ENCODE peak calls at places on chromosomes 6 and 20, in eight cellular contexts. S is BJ; T is AG09319; W is left ventricle myocardium inferior; C is HCT116; N is endothelial cell of umbilical vein; Q is tibial nerve; E is CD8-positive, alpha-beta T cell. J is an unnamed sample.

GRCh38 chr20:51404297-51405060 is 138.0 kb downstream of the NFATC2 start:
- DNase-seq in S (no peak), T (no peak), W (no peak), C (no peak), N (no peak), Q (no peak), E (peak; percentile 76), J (no peak)

GRCh38 chr6:25202505-25202904 is 76.7 kb upstream of the CARMIL1 start:
- DNase-seq in S (peak; percentile 75), T (no peak), W (no peak), C (no peak), N (peak; percentile 88), Q (no peak), E (no peak), J (no peak)

GRCh38 chr6:157912326-157912725 is 69.3 kb upstream of the SYNJ2 start:
- DNase-seq in S (peak; percentile 50), T (peak; percentile 39), W (no peak), C (no peak), N (peak; percentile 21), Q (no peak), E (no peak), J (no peak)

GRCh38 chr6:30206152-30206551 is 7.1 kb downstream of the TRIM26 start:
- DNase-seq in S (no peak), T (no peak), W (no peak), C (no peak), N (no peak), Q (no peak), E (no peak), J (no peak)

GRCh38 chr6:137045221-137045789 is 540 bp upstream of the IL20RA start:
- DNase-seq in S (no peak), T (no peak), W (no peak), C (no peak), N (no peak), Q (no peak), E (no peak), J (no peak)

GRCh38 chr6:14567031-14567430 is 449.5 kb downstream of the CD83 start:
- DNase-seq in S (no peak), T (no peak), W (no peak), C (no peak), N (no peak), Q (no peak), E (no peak), J (no peak)

GRCh38 chr6:156780117-156780641 is 3.0 kb downstream of the ARID1B start:
- DNase-seq in S (peak; percentile 71), T (peak; percentile 78), W (no peak), C (peak; percentile 70), N (peak; percentile 91), Q (no peak), E (peak; percentile 51), J (peak; percentile 48)

GRCh38 chr20:22430154-22430745 is 154.1 kb downstream of the FOXA2 start:
- DNase-seq in S (no peak), T (no peak), W (no peak), C (no peak), N (no peak), Q (no peak), E (no peak), J (no peak)

GRCh38 chr6:109897561-109898080 is 80.5 kb upstream of the GPR6 start:
- DNase-seq in S (no peak), T (no peak), W (no peak), C (no peak), N (no peak), Q (no peak), E (no peak), J (peak; percentile 24)
- TF ChIP-seq CTCF in S (no peak), T (no peak), W (no peak), C (no peak), N (no peak), Q (no peak), E (no peak), J (no peak)

GRCh38 chr20:34622821-34623451 is 54.0 kb downstream of the PIGU start:
- DNase-seq in S (no peak), T (no peak), W (no peak), C (no peak), N (no peak), Q (no peak), E (no peak), J (no peak)
- TF ChIP-seq CTCF in S (no peak), T (no peak), W (no peak), C (no peak), N (no peak), Q (no peak), E (no peak), J (no peak)

GRCh38 chr6:17001188-17001587 is 100.7 kb upstream of the STMND1 start:
- DNase-seq in S (no peak), T (no peak), W (no peak), C (no peak), N (no peak), Q (no peak), E (no peak), J (no peak)
- TF ChIP-seq CTCF in S (peak; percentile 15), T (peak; percentile 22), W (no peak), C (no peak), N (no peak), Q (no peak), E (no peak), J (no peak)

GRCh38 chr20:45450097-45450818 is 19.3 kb upstream of the WFDC2 start:
- DNase-seq in S (no peak), T (peak; percentile 10), W (no peak), C (peak; percentile 31), N (peak; percentile 54), Q (no peak), E (no peak), J (peak; percentile 41)
- TF ChIP-seq CTCF in S (peak; percentile 55), T (peak; percentile 48), W (peak; percentile 73), C (peak; percentile 60), N (peak; percentile 48), Q (peak; percentile 36), E (peak; percentile 64), J (peak; percentile 88)

J was measured in Calu3.